ENCODE peak calls at places on chromosomes 16 and 17, in five cellular contexts. M is iPS DF 6.9, X is AG08395, K is NCI-H1417, C is EL. D is an unnamed sample.

GRCh38 chr17:63984651-63985386 is 12.1 kb upstream of the SCN4A start:
- DNase-seq in M (no peak), X (peak; percentile 94), K (peak; percentile 4), C (peak; percentile 87), D (no peak)

GRCh38 chr17:82863646-82863940 is 23.8 kb upstream of the ZNF750 start:
- DNase-seq in M (no peak), X (no peak), K (no peak), C (no peak), D (no peak)

GRCh38 chr17:79801156-79802038 is 4.5 kb upstream of the CBX8 start:
- DNase-seq in M (no peak), X (no peak), K (peak; percentile 69), C (no peak), D (no peak)

GRCh38 chr17:9104370-9105041 is 83.2 kb downstream of the NTN1 start:
- DNase-seq in M (no peak), X (no peak), K (no peak), C (no peak), D (no peak)

GRCh38 chr17:70691150-70691549 is 521.8 kb downstream of the KCNJ2 start:
- DNase-seq in M (no peak), X (no peak), K (no peak), C (no peak), D (no peak)

GRCh38 chr16:57203451-57203850 is 17.3 kb downstream of the RSPRY1 start:
- DNase-seq in M (no peak), X (peak; percentile 21), K (no peak), C (no peak), D (no peak)

GRCh38 chr16:2209258-2210008 is 1.2 kb downstream of the BRICD5 start:
- DNase-seq in M (no peak), X (no peak), K (no peak), C (no peak), D (no peak)

GRCh38 chr17:1201132-1201702 is 21.4 kb upstream of the ABR start:
- DNase-seq in M (no peak), X (no peak), K (no peak), C (no peak), D (no peak)

GRCh38 chr16:80936410-80936809 is 70.3 kb downstream of the CMC2 start:
- DNase-seq in M (no peak), X (no peak), K (no peak), C (peak; percentile 53), D (no peak)

GRCh38 chr16:84763629-84764028 is 56.2 kb upstream of the CRISPLD2 start:
- DNase-seq in M (no peak), X (no peak), K (no peak), C (no peak), D (no peak)

GRCh38 chr17:63035695-63036094 is 69.7 kb downstream of the TANC2 start:
- DNase-seq in M (no peak), X (peak; percentile 2), K (no peak), C (peak; percentile 53), D (no peak)

GRCh38 chr16:84829168-84829965 is 9.6 kb downstream of the CRISPLD2 start:
- DNase-seq in M (no peak), X (peak; percentile 82), K (no peak), C (peak; percentile 96), D (no peak)

GRCh38 chr17:21772321-21772720 is 80.0 kb downstream of the KCNJ18 start:
- DNase-seq in M (no peak), X (no peak), K (no peak), C (no peak), D (no peak)